ENCODE peak calls at places on chromosomes 1 and 21, in nine cellular contexts. Q is AG10803, Y is endothelial cell of umbilical vein, B is B cell, J is bronchial epithelial cell, F is kidney epithelial cell, U is neural progenitor cell, I is fibroblast of lung, Z is GM13977. P is an unnamed sample.

GRCh38 chr1:35573776-35574654 is 901 bp downstream of the TFAP2E start:
- DNase-seq in F (no peak), I (no peak), U (peak), Y (no peak), Q (no peak), B (no peak), Z (no peak), J (no peak), P (no peak)

GRCh38 chr1:221881805-221882581 is 140.1 kb upstream of the DUSP10 start:
- DNase-seq in J (peak), Z (no peak), Y (no peak), F (no peak), Q (peak), B (no peak), U (no peak), I (no peak), P (no peak)

GRCh38 chr1:202029171-202029665 is 18.8 kb downstream of the ELF3 start:
- DNase-seq in Q (peak), B (no peak), Y (peak), F (no peak), U (no peak), I (peak), Z (no peak), J (peak), P (no peak)

GRCh38 chr1:43294761-43295160 is 6.0 kb upstream of the TIE1 start:
- DNase-seq in Q (no peak), Y (no peak), F (no peak), B (no peak), Z (no peak), I (no peak), J (no peak), U (no peak), P (no peak)

GRCh38 chr1:38292969-38293368 is 246.4 kb upstream of the POU3F1 start:
- DNase-seq in Y (no peak), U (no peak), Z (no peak), I (no peak), J (no peak), F (no peak), Q (no peak), B (no peak), P (no peak)

GRCh38 chr21:33684923-33685560 is 42.7 kb downstream of the ITSN1 start:
- DNase-seq in Q (no peak), I (peak), B (no peak), Z (no peak), J (peak), U (no peak), F (no peak), Y (peak), P (no peak)

GRCh38 chr1:189357317-189357716 is 1120.3 kb downstream of the BRINP3 start:
- DNase-seq in U (no peak), Z (no peak), Q (no peak), J (no peak), Y (no peak), I (no peak), B (no peak), F (no peak), P (no peak)

GRCh38 chr1:161791889-161792655 is 26.0 kb downstream of the ATF6 start:
- DNase-seq in F (no peak), Q (peak), Z (no peak), Y (no peak), J (peak), B (no peak), U (no peak), I (peak), P (no peak)

GRCh38 chr1:236904874-236905741 is 99.1 kb downstream of the MT1HL1 start:
- DNase-seq in J (peak), U (no peak), Z (no peak), F (peak), I (peak), B (no peak), Q (peak), Y (peak), P (no peak)

GRCh38 chr1:109979489-109980091 is 5.0 kb upstream of the AHCYL1 start:
- DNase-seq in Y (peak), J (peak), Z (no peak), F (no peak), B (no peak), Q (peak), U (no peak), I (peak), P (no peak)

GRCh38 chr1:16420719-16421118 is 16.5 kb downstream of the SPATA21 start:
- DNase-seq in J (no peak), Z (peak), F (no peak), U (no peak), B (peak), I (no peak), Y (no peak), Q (no peak), P (no peak)
- TF ChIP-seq CTCF in J (no peak), Z (no peak), F (no peak), U (no peak), B (no peak), I (no peak), Y (no peak), Q (no peak), P (no peak)

GRCh38 chr1:108190686-108191416 is 9.3 kb downstream of the SLC25A24 start:
- DNase-seq in Q (no peak), Y (no peak), I (no peak), F (no peak), Z (no peak), J (no peak), U (no peak), B (peak), P (no peak)

GRCh38 chr1:108188801-108189200 is 11.3 kb downstream of the SLC25A24 start:
- DNase-seq in B (no peak), Y (no peak), U (no peak), I (no peak), J (no peak), Z (no peak), F (no peak), Q (no peak), P (no peak)

GRCh38 chr1:108193333-108193732 is 6.8 kb downstream of the SLC25A24 start:
- DNase-seq in J (no peak), B (no peak), I (no peak), Y (no peak), Q (no peak), U (no peak), Z (no peak), F (no peak), P (no peak)

GRCh38 chr1:108192581-108192980 is 7.6 kb downstream of the SLC25A24 start:
- DNase-seq in I (no peak), Z (no peak), J (no peak), Q (no peak), U (no peak), B (no peak), F (no peak), Y (no peak), P (no peak)

GRCh38 chr1:108190001-108190634 is 10.0 kb downstream of the SLC25A24 start:
- DNase-seq in Z (no peak), F (no peak), I (peak), B (no peak), Q (no peak), U (no peak), J (no peak), Y (no peak), P (no peak)
- TF ChIP-seq CTCF in Z (no peak), F (no peak), I (no peak), B (no peak), Q (no peak), U (no peak), J (no peak), Y (no peak), P (no peak)

GRCh38 chr1:232664844-232665777 is 35.2 kb upstream of the SIPA1L2 start:
- DNase-seq in F (no peak), Q (no peak), I (no peak), U (no peak), J (no peak), Y (no peak), Z (no peak), B (no peak), P (no peak)

GRCh38 chr1:232669981-232670763 is 40.2 kb upstream of the SIPA1L2 start:
- DNase-seq in U (no peak), Q (no peak), F (peak), Z (no peak), Y (peak), B (no peak), I (peak), J (peak), P (no peak)

GRCh38 chr1:232667781-232668101 is 37.8 kb upstream of the SIPA1L2 start:
- DNase-seq in Y (no peak), Q (peak), F (no peak), J (no peak), Z (no peak), U (no peak), I (peak), B (no peak), P (no peak)

GRCh38 chr1:232662910-232663309 is 33.0 kb upstream of the SIPA1L2 start:
- DNase-seq in U (no peak), B (no peak), I (no peak), J (no peak), Y (no peak), F (no peak), Z (no peak), Q (peak), P (no peak)

GRCh38 chr1:232667094-232667780 is 37.3 kb upstream of the SIPA1L2 start:
- DNase-seq in I (no peak), F (no peak), U (no peak), Q (peak), B (no peak), Y (peak), J (no peak), Z (no peak), P (no peak)
- TF ChIP-seq CTCF in I (no peak), F (no peak), U (no peak), Q (no peak), B (no peak), Y (no peak), J (no peak), Z (no peak), P (no peak)

GRCh38 chr1:3785458-3786157 is 10.7 kb downstream of the LRRC47 start:
- DNase-seq in U (peak), F (no peak), Z (no peak), Q (no peak), B (no peak), I (no peak), J (peak), Y (no peak), P (no peak)
- TF ChIP-seq CTCF in U (peak), F (peak), Z (peak), Q (no peak), B (no peak), I (peak), J (peak), Y (peak), P (no peak)

DNA sequence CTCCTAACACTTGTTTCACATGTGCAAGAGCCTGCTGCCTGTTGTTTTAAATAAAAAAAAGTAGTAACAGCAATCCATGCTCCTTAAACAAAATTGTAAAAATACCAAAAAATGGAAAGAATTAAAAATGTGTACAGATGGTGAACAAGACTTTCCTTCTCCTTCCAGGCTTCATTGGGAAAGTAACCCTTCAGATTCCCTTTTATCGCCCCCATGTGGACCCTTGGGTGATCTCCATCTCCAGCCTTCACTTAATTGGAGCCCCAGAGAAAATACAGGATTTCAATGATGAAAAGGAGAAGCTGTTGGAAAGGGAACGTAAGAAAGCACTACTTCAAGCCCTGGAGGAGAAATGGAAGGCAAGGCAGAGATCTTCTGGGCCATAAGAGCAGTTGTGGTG is 14.2 kb downstream of the VPS13D start:
- DNase-seq in Q (no peak), J (peak), B (peak), F (no peak), I (no peak), Y (peak), U (peak), Z (no peak), P (no peak)
- TF ChIP-seq CTCF in Q (peak), J (peak), B (peak), F (no peak), I (peak), Y (peak), U (peak), Z (peak), P (no peak)

GRCh38 chr1:39378377-39378776 is 113.1 kb upstream of the BMP8A start:
- DNase-seq in Z (no peak), Q (no peak), U (peak), B (no peak), Y (no peak), J (peak), F (no peak), I (no peak), P (no peak)
- TF ChIP-seq CTCF in Z (peak), Q (peak), U (peak), B (no peak), Y (peak), J (peak), F (peak), I (peak), P (no peak)

GRCh38 chr1:165560834-165561233 is 17.0 kb downstream of the LRRC52 start:
- DNase-seq in I (no peak), B (no peak), U (no peak), J (no peak), F (no peak), Y (no peak), Z (no peak), Q (no peak), P (no peak)
- TF ChIP-seq CTCF in I (no peak), B (no peak), U (no peak), J (no peak), F (no peak), Y (no peak), Z (no peak), Q (no peak), P (no peak)

GRCh38 chr21:25453524-25453923 is 153.8 kb downstream of the MRPL39 start:
- DNase-seq in Z (no peak), B (no peak), F (no peak), I (peak), J (peak), Q (peak), U (no peak), Y (no peak), P (no peak)
- TF ChIP-seq CTCF in Z (no peak), B (no peak), F (no peak), I (no peak), J (no peak), Q (no peak), U (no peak), Y (no peak), P (no peak)

DNA sequence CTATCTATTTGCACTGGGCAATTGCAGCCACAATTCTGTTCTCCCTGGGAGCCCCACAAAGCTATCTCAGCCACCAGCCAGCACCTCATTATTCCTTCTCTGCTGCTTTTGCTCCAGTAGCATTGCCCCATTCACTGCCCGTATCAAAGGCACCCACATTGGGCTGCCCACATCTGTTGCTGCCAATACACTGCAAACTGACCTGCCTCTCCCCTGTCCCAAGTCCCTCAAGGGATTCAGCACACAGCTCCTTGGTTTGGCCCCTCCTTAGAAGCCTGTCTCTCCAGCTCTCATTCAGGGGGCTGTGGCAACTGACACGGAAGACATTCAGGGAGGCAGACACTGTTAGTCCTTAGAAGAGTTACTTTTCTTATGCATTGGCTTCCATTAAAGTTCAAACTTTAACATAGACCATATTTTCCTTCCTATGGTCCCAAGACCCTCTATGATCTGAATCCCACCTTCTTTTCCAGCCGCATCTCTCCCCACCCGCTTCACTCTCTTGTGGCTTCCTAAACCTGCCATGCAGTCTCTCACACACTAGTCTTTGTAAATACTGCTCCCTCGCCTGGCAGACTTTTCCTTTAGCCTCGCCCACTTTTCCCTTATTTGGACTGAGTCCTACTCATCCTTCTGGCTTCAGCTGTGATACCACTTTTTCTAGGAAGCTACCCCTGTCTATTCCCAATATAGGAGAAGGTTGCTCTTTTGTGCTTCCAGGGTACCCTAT is 19.3 kb upstream of the KLHDC8A start:
- DNase-seq in J (peak), Z (no peak), B (no peak), Q (peak), U (peak), F (no peak), I (peak), Y (no peak), P (no peak)
- TF ChIP-seq CTCF in J (peak), Z (no peak), B (no peak), Q (peak), U (peak), F (no peak), I (peak), Y (no peak), P (no peak)

GRCh38 chr1:173205146-173206051 is 1.7 kb downstream of the TNFSF4 start:
- DNase-seq in F (no peak), B (peak), U (no peak), I (peak), Z (no peak), Y (peak), J (peak), Q (peak), P (no peak)
- TF ChIP-seq CTCF in F (no peak), B (no peak), U (no peak), I (no peak), Z (no peak), Y (no peak), J (no peak), Q (no peak), P (no peak)